ENCODE peak calls at places on chromosomes 13 and 19, in six cellular contexts. W, L, T, N, X and H are unnamed samples. For H3K4me1, the result is how much of the 10 kb centered on the place peaks cover.

GRCh38 chr13:83065136-83065535 is 817.1 kb downstream of the SLITRK1 start:
- DNase-seq in X (no peak), W (no peak), T (no peak), L (peak), N (no peak), H (no peak)

GRCh38 chr13:36475468-36475867 is 43.2 kb downstream of the CCNA1 start:
- DNase-seq in L (no peak), T (peak), X (peak), N (no peak), W (no peak), H (no peak)

GRCh38 chr19:44202470-44202869 is 9.9 kb upstream of the ZNF227 start:
- DNase-seq in T (no peak), N (no peak), W (no peak), X (no peak), L (no peak), H (no peak)

GRCh38 chr13:97226788-97227627 is 4.9 kb downstream of the MBNL2 start:
- DNase-seq in T (no peak), N (peak), X (no peak), L (no peak), W (no peak), H (peak)

GRCh38 chr13:40377783-40378182 is 288.7 kb downstream of the FOXO1 start:
- DNase-seq in W (no peak), L (no peak), X (no peak), N (no peak), T (no peak), H (no peak)

GRCh38 chr19:30029721-30030510 is 87.9 kb downstream of the URI1 start:
- DNase-seq in X (no peak), L (no peak), W (no peak), N (no peak), T (peak), H (no peak)

GRCh38 chr13:79659161-79659560 is 178.2 kb downstream of the NDFIP2 start:
- DNase-seq in T (no peak), L (no peak), N (no peak), W (peak), X (no peak), H (no peak)

GRCh38 chr13:28337196-28338045 is 157.5 kb downstream of the FLT1 start:
- DNase-seq in W (no peak), T (no peak), N (no peak), L (no peak), X (peak), H (no peak)

GRCh38 chr19:27759896-27760295 is 1453.1 kb downstream of the UQCRFS1 start:
- DNase-seq in N (no peak), X (no peak), T (no peak), L (no peak), W (no peak), H (no peak)

GRCh38 chr19:58379276-58379675 is 1.6 kb downstream of the ZNF837 start:
- DNase-seq in W (no peak), T (no peak), L (no peak), N (no peak), X (no peak), H (no peak)

GRCh38 chr19:45153339-45154063 is 7.3 kb downstream of the NKPD1 start:
- DNase-seq in X (no peak), W (peak), L (no peak), T (no peak), N (no peak), H (peak)

GRCh38 chr13:37313383-37313782 is 207.9 kb upstream of the CSNK1A1L start:
- DNase-seq in W (no peak), T (no peak), L (no peak), N (no peak), X (no peak), H (no peak)

GRCh38 chr19:42201489-42202289 is 15.8 kb downstream of the DEDD2 start:
- DNase-seq in W (no peak), L (no peak), N (no peak), T (no peak), X (peak), H (no peak)
- H3K4me1 ChIP-seq in W (under half), L (under half), N (under half), T (under half), X (under half), H (half or more)

GRCh38 chr19:5395541-5395940 is 54.9 kb upstream of the PTPRS start:
- DNase-seq in T (no peak), L (no peak), X (no peak), N (no peak), W (no peak), H (no peak)

GRCh38 chr19:5398693-5399057 is 56.5 kb upstream of the ZNRF4 start:
- DNase-seq in T (no peak), N (no peak), W (no peak), L (no peak), X (no peak), H (no peak)

GRCh38 chr19:5396963-5397362 is 56.4 kb upstream of the PTPRS start:
- DNase-seq in T (no peak), X (no peak), L (no peak), N (no peak), W (no peak), H (no peak)

GRCh38 chr19:5395996-5396939 is 55.7 kb upstream of the PTPRS start:
- DNase-seq in X (no peak), L (no peak), N (no peak), W (no peak), T (no peak), H (no peak)

GRCh38 chr19:5397804-5398692 is 57.2 kb upstream of the ZNRF4 start:
- DNase-seq in W (peak), L (no peak), X (peak), N (no peak), T (peak), H (no peak)
- H3K4me3 ChIP-seq in W (peak), L (no peak), X (no peak), N (no peak), T (no peak), H (no peak)

GRCh38 chr13:74187564-74187963 is 53.4 kb upstream of the KLF12 start:
- DNase-seq in N (no peak), L (no peak), X (no peak), T (peak), W (no peak), H (no peak)
- H3K4me1 ChIP-seq in N (under half), L (under half), X (under half), T (under half), W (under half), H (under half)

GRCh38 chr13:30692108-30692507 is 43.2 kb upstream of the ALOX5AP start:
- DNase-seq in W (no peak), X (no peak), N (no peak), L (no peak), T (no peak), H (no peak)

GRCh38 chr13:30685987-30686386 is 49.4 kb upstream of the ALOX5AP start:
- DNase-seq in L (no peak), X (no peak), W (no peak), N (no peak), T (no peak), H (no peak)

GRCh38 chr13:30685320-30685859 is 50.0 kb upstream of the ALOX5AP start:
- DNase-seq in X (no peak), N (no peak), W (no peak), T (no peak), L (no peak), H (no peak)

GRCh38 chr13:30689752-30690151 is 45.6 kb upstream of the ALOX5AP start:
- DNase-seq in L (no peak), X (no peak), N (no peak), W (no peak), T (no peak), H (no peak)

GRCh38 chr13:30690282-30691188 is 44.8 kb upstream of the ALOX5AP start:
- DNase-seq in L (peak), X (peak), W (no peak), T (peak), N (peak), H (no peak)
- H3K4me3 ChIP-seq in L (peak), X (peak), W (no peak), T (peak), N (peak), H (peak)

DNA sequence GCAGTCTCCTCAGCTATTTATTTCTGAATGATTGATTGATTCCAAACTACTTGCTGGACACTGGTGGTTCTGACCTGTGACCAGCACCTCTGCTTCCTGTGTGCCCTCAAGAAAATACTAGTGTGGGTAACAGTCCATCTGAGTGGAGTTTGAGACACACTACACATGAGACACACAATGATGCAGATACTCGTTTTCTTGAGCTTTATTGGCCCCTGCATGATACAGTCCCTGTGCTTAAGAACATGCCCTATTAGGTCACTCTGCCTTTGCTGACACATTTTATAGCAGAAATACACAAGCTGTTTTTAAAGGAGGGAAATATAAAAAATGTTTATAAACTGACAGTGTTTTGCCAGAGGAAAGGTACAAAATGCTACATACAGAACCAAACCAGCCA is 126.9 kb downstream of the STK24 start:
- DNase-seq in N (no peak), X (no peak), W (no peak), L (no peak), T (no peak), H (no peak)
- H3K4me1 ChIP-seq in N (under half), X (under half), W (under half), L (under half), T (under half), H (under half)

DNA sequence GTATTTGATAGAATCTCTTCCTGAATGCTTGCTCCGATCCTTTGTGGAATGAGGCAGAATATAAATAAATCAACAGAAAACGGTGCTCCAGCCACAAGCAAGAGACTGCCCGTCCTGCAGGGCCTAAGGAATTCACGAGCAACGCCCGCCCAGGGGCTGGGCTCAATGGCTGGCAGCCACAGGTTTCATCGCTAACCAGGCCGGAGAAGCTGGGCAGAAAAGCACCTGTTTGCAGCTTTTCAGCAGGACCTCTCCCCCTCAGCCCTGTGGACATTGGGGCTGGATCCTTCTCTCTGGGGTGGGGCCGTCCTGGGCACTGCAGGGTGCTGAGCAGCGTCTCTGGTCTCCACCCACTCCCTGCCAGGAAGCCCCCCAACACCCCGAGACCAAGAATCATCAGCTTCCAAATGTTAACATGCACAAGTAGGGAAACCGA is 102.5 kb downstream of the GADD45B start:
- DNase-seq in W (no peak), L (no peak), N (no peak), X (no peak), T (peak), H (no peak)
- H3K4me3 ChIP-seq in W (no peak), L (peak), N (no peak), X (no peak), T (peak), H (no peak)

GRCh38 chr19:33639034-33639681 is 17.4 kb downstream of the CHST8 start:
- DNase-seq in W (no peak), T (no peak), N (no peak), X (no peak), L (no peak), H (no peak)
- H3K4me1 ChIP-seq in W (under half), T (under half), N (under half), X (under half), L (under half), H (under half)